ENCODE peak calls at places on chromosomes 2 and 18, in eight cellular contexts. One of them, this sample, is unnamed.

GRCh38 chr2:153476491-153477095 is 2.0 kb downstream of the RPRM start:
- DNase-seq in stimulated activated CD8-positive, alpha-beta memory T cell treated with anti-CD3 and anti-CD28 coated beads, Interleukin-2, amount 100 ng/mL, for 48 hours: no peak
- DNase-seq in A172: no peak
- DNase-seq in renal cortical epithelial cell: no peak
- DNase-seq in activated naive CD4-positive, alpha-beta T cell treated with anti-CD3 and anti-CD28 coated beads, Interleukin-2, amount 10 ng/mL, durations not matched to agents 7 days and 5 days: no peak
- DNase-seq in NCI-H1417 treated with DMSO at 0.1 percent for 48 hours: no peak
- DNase-seq in naive thymus-derived CD8-positive, alpha-beta T cell: no peak
- DNase-seq in fibroblast of gingiva: no peak
- DNase-seq in this sample: no peak

GRCh38 chr18:59704146-59704545 is 6.9 kb upstream of the CCBE1 start:
- DNase-seq in stimulated activated CD8-positive, alpha-beta memory T cell treated with anti-CD3 and anti-CD28 coated beads, Interleukin-2, amount 100 ng/mL, for 48 hours: no peak
- DNase-seq in A172: no peak
- DNase-seq in renal cortical epithelial cell: peak; percentile 54
- DNase-seq in activated naive CD4-positive, alpha-beta T cell treated with anti-CD3 and anti-CD28 coated beads, Interleukin-2, amount 10 ng/mL, durations not matched to agents 7 days and 5 days: no peak
- DNase-seq in NCI-H1417 treated with DMSO at 0.1 percent for 48 hours: no peak
- DNase-seq in naive thymus-derived CD8-positive, alpha-beta T cell: no peak
- DNase-seq in fibroblast of gingiva: no peak
- DNase-seq in this sample: peak; percentile 42

GRCh38 chr2:41568648-41569047 is 479.2 kb upstream of the PKDCC start:
- DNase-seq in stimulated activated CD8-positive, alpha-beta memory T cell treated with anti-CD3 and anti-CD28 coated beads, Interleukin-2, amount 100 ng/mL, for 48 hours: no peak
- DNase-seq in A172: no peak
- DNase-seq in renal cortical epithelial cell: no peak
- DNase-seq in activated naive CD4-positive, alpha-beta T cell treated with anti-CD3 and anti-CD28 coated beads, Interleukin-2, amount 10 ng/mL, durations not matched to agents 7 days and 5 days: no peak
- DNase-seq in NCI-H1417 treated with DMSO at 0.1 percent for 48 hours: no peak
- DNase-seq in naive thymus-derived CD8-positive, alpha-beta T cell: no peak
- DNase-seq in fibroblast of gingiva: no peak
- DNase-seq in this sample: no peak

GRCh38 chr2:144702051-144702450 is 182.1 kb upstream of the ZEB2 start:
- DNase-seq in stimulated activated CD8-positive, alpha-beta memory T cell treated with anti-CD3 and anti-CD28 coated beads, Interleukin-2, amount 100 ng/mL, for 48 hours: no peak
- DNase-seq in A172: no peak
- DNase-seq in renal cortical epithelial cell: no peak
- DNase-seq in activated naive CD4-positive, alpha-beta T cell treated with anti-CD3 and anti-CD28 coated beads, Interleukin-2, amount 10 ng/mL, durations not matched to agents 7 days and 5 days: no peak
- DNase-seq in NCI-H1417 treated with DMSO at 0.1 percent for 48 hours: no peak
- DNase-seq in naive thymus-derived CD8-positive, alpha-beta T cell: no peak
- DNase-seq in fibroblast of gingiva: no peak
- DNase-seq in this sample: no peak

GRCh38 chr2:238601433-238602222 is 174.9 kb downstream of the ASB1 start:
- DNase-seq in stimulated activated CD8-positive, alpha-beta memory T cell treated with anti-CD3 and anti-CD28 coated beads, Interleukin-2, amount 100 ng/mL, for 48 hours: no peak
- DNase-seq in A172: peak; percentile 40
- DNase-seq in renal cortical epithelial cell: peak; percentile 68
- DNase-seq in activated naive CD4-positive, alpha-beta T cell treated with anti-CD3 and anti-CD28 coated beads, Interleukin-2, amount 10 ng/mL, durations not matched to agents 7 days and 5 days: no peak
- DNase-seq in NCI-H1417 treated with DMSO at 0.1 percent for 48 hours: no peak
- DNase-seq in naive thymus-derived CD8-positive, alpha-beta T cell: no peak
- DNase-seq in fibroblast of gingiva: peak; percentile 95
- DNase-seq in this sample: no peak

GRCh38 chr2:49004046-49004626 is 150.2 kb downstream of the FSHR start:
- DNase-seq in stimulated activated CD8-positive, alpha-beta memory T cell treated with anti-CD3 and anti-CD28 coated beads, Interleukin-2, amount 100 ng/mL, for 48 hours: no peak
- DNase-seq in A172: no peak
- DNase-seq in renal cortical epithelial cell: no peak
- DNase-seq in activated naive CD4-positive, alpha-beta T cell treated with anti-CD3 and anti-CD28 coated beads, Interleukin-2, amount 10 ng/mL, durations not matched to agents 7 days and 5 days: no peak
- DNase-seq in NCI-H1417 treated with DMSO at 0.1 percent for 48 hours: no peak
- DNase-seq in naive thymus-derived CD8-positive, alpha-beta T cell: no peak
- DNase-seq in fibroblast of gingiva: no peak
- DNase-seq in this sample: no peak

GRCh38 chr2:20378891-20379519 is 28.4 kb upstream of the PUM2 start:
- DNase-seq in stimulated activated CD8-positive, alpha-beta memory T cell treated with anti-CD3 and anti-CD28 coated beads, Interleukin-2, amount 100 ng/mL, for 48 hours: no peak
- DNase-seq in A172: peak; percentile 70
- DNase-seq in renal cortical epithelial cell: peak; percentile 75
- DNase-seq in activated naive CD4-positive, alpha-beta T cell treated with anti-CD3 and anti-CD28 coated beads, Interleukin-2, amount 10 ng/mL, durations not matched to agents 7 days and 5 days: no peak
- DNase-seq in NCI-H1417 treated with DMSO at 0.1 percent for 48 hours: no peak
- DNase-seq in naive thymus-derived CD8-positive, alpha-beta T cell: no peak
- DNase-seq in fibroblast of gingiva: peak; percentile 74
- DNase-seq in this sample: peak; percentile 75

GRCh38 chr2:20446280-20446916 is 476 bp upstream of the RHOB start:
- DNase-seq in stimulated activated CD8-positive, alpha-beta memory T cell treated with anti-CD3 and anti-CD28 coated beads, Interleukin-2, amount 100 ng/mL, for 48 hours: no peak
- DNase-seq in A172: no peak
- DNase-seq in renal cortical epithelial cell: no peak
- DNase-seq in activated naive CD4-positive, alpha-beta T cell treated with anti-CD3 and anti-CD28 coated beads, Interleukin-2, amount 10 ng/mL, durations not matched to agents 7 days and 5 days: no peak
- DNase-seq in NCI-H1417 treated with DMSO at 0.1 percent for 48 hours: no peak
- DNase-seq in naive thymus-derived CD8-positive, alpha-beta T cell: peak; percentile 11
- DNase-seq in fibroblast of gingiva: no peak
- DNase-seq in this sample: peak; percentile 19

GRCh38 chr18:48887905-48888531 is 62.7 kb downstream of the SMAD7 start:
- DNase-seq in stimulated activated CD8-positive, alpha-beta memory T cell treated with anti-CD3 and anti-CD28 coated beads, Interleukin-2, amount 100 ng/mL, for 48 hours: no peak
- DNase-seq in A172: no peak
- DNase-seq in renal cortical epithelial cell: no peak
- DNase-seq in activated naive CD4-positive, alpha-beta T cell treated with anti-CD3 and anti-CD28 coated beads, Interleukin-2, amount 10 ng/mL, durations not matched to agents 7 days and 5 days: no peak
- DNase-seq in NCI-H1417 treated with DMSO at 0.1 percent for 48 hours: no peak
- DNase-seq in naive thymus-derived CD8-positive, alpha-beta T cell: no peak
- DNase-seq in fibroblast of gingiva: no peak
- DNase-seq in this sample: no peak

GRCh38 chr2:26925100-26925791 is 45.2 kb upstream of the MAPRE3 start:
- DNase-seq in stimulated activated CD8-positive, alpha-beta memory T cell treated with anti-CD3 and anti-CD28 coated beads, Interleukin-2, amount 100 ng/mL, for 48 hours: no peak
- DNase-seq in A172: no peak
- DNase-seq in renal cortical epithelial cell: no peak
- DNase-seq in activated naive CD4-positive, alpha-beta T cell treated with anti-CD3 and anti-CD28 coated beads, Interleukin-2, amount 10 ng/mL, durations not matched to agents 7 days and 5 days: no peak
- DNase-seq in NCI-H1417 treated with DMSO at 0.1 percent for 48 hours: no peak
- DNase-seq in naive thymus-derived CD8-positive, alpha-beta T cell: no peak
- DNase-seq in fibroblast of gingiva: no peak
- DNase-seq in this sample: no peak

GRCh38 chr2:239688098-239688497 is 287.3 kb upstream of the HDAC4 start:
- DNase-seq in stimulated activated CD8-positive, alpha-beta memory T cell treated with anti-CD3 and anti-CD28 coated beads, Interleukin-2, amount 100 ng/mL, for 48 hours: no peak
- DNase-seq in A172: no peak
- DNase-seq in renal cortical epithelial cell: no peak
- DNase-seq in activated naive CD4-positive, alpha-beta T cell treated with anti-CD3 and anti-CD28 coated beads, Interleukin-2, amount 10 ng/mL, durations not matched to agents 7 days and 5 days: no peak
- DNase-seq in NCI-H1417 treated with DMSO at 0.1 percent for 48 hours: no peak
- DNase-seq in naive thymus-derived CD8-positive, alpha-beta T cell: no peak
- DNase-seq in fibroblast of gingiva: no peak
- DNase-seq in this sample: peak; percentile 17

GRCh38 chr2:44268259-44268649 is 7.0 kb upstream of the SLC3A1 start:
- DNase-seq in stimulated activated CD8-positive, alpha-beta memory T cell treated with anti-CD3 and anti-CD28 coated beads, Interleukin-2, amount 100 ng/mL, for 48 hours: no peak
- DNase-seq in A172: peak; percentile 70
- DNase-seq in renal cortical epithelial cell: peak; percentile 94
- DNase-seq in activated naive CD4-positive, alpha-beta T cell treated with anti-CD3 and anti-CD28 coated beads, Interleukin-2, amount 10 ng/mL, durations not matched to agents 7 days and 5 days: no peak
- DNase-seq in NCI-H1417 treated with DMSO at 0.1 percent for 48 hours: no peak
- DNase-seq in naive thymus-derived CD8-positive, alpha-beta T cell: no peak
- DNase-seq in fibroblast of gingiva: peak; percentile 67
- DNase-seq in this sample: peak; percentile 86

GRCh38 chr2:46460991-46461715 is 18.2 kb upstream of the TMEM247 start:
- DNase-seq in stimulated activated CD8-positive, alpha-beta memory T cell treated with anti-CD3 and anti-CD28 coated beads, Interleukin-2, amount 100 ng/mL, for 48 hours: peak; percentile 58
- DNase-seq in A172: peak; percentile 43
- DNase-seq in renal cortical epithelial cell: peak; percentile 35
- DNase-seq in activated naive CD4-positive, alpha-beta T cell treated with anti-CD3 and anti-CD28 coated beads, Interleukin-2, amount 10 ng/mL, durations not matched to agents 7 days and 5 days: peak; percentile 81
- DNase-seq in NCI-H1417 treated with DMSO at 0.1 percent for 48 hours: peak; percentile 24
- DNase-seq in naive thymus-derived CD8-positive, alpha-beta T cell: peak; percentile 83
- DNase-seq in fibroblast of gingiva: peak; percentile 45
- DNase-seq in this sample: peak; percentile 69

GRCh38 chr2:46876741-46877384 is 38.7 kb downstream of the MCFD2 start:
- DNase-seq in stimulated activated CD8-positive, alpha-beta memory T cell treated with anti-CD3 and anti-CD28 coated beads, Interleukin-2, amount 100 ng/mL, for 48 hours: no peak
- DNase-seq in A172: peak; percentile 94
- DNase-seq in renal cortical epithelial cell: peak; percentile 82
- DNase-seq in activated naive CD4-positive, alpha-beta T cell treated with anti-CD3 and anti-CD28 coated beads, Interleukin-2, amount 10 ng/mL, durations not matched to agents 7 days and 5 days: no peak
- DNase-seq in NCI-H1417 treated with DMSO at 0.1 percent for 48 hours: no peak
- DNase-seq in naive thymus-derived CD8-positive, alpha-beta T cell: peak; percentile 3
- DNase-seq in fibroblast of gingiva: peak; percentile 67
- DNase-seq in this sample: peak; percentile 81

GRCh38 chr2:129301431-129301913 is 678.0 kb upstream of the RAB6C start:
- DNase-seq in stimulated activated CD8-positive, alpha-beta memory T cell treated with anti-CD3 and anti-CD28 coated beads, Interleukin-2, amount 100 ng/mL, for 48 hours: no peak
- DNase-seq in A172: no peak
- DNase-seq in renal cortical epithelial cell: no peak
- DNase-seq in activated naive CD4-positive, alpha-beta T cell treated with anti-CD3 and anti-CD28 coated beads, Interleukin-2, amount 10 ng/mL, durations not matched to agents 7 days and 5 days: no peak
- DNase-seq in NCI-H1417 treated with DMSO at 0.1 percent for 48 hours: no peak
- DNase-seq in naive thymus-derived CD8-positive, alpha-beta T cell: no peak
- DNase-seq in fibroblast of gingiva: no peak
- DNase-seq in this sample: peak; percentile 1

GRCh38 chr18:11994346-11994707 is 13.0 kb downstream of the IMPA2 start:
- DNase-seq in stimulated activated CD8-positive, alpha-beta memory T cell treated with anti-CD3 and anti-CD28 coated beads, Interleukin-2, amount 100 ng/mL, for 48 hours: no peak
- DNase-seq in A172: peak; percentile 18
- DNase-seq in renal cortical epithelial cell: peak; percentile 84
- DNase-seq in activated naive CD4-positive, alpha-beta T cell treated with anti-CD3 and anti-CD28 coated beads, Interleukin-2, amount 10 ng/mL, durations not matched to agents 7 days and 5 days: no peak
- DNase-seq in NCI-H1417 treated with DMSO at 0.1 percent for 48 hours: no peak
- DNase-seq in naive thymus-derived CD8-positive, alpha-beta T cell: no peak
- DNase-seq in fibroblast of gingiva: peak; percentile 90
- DNase-seq in this sample: peak; percentile 74

GRCh38 chr2:223042704-223043118 is 9.3 kb upstream of the KCNE4 start:
- DNase-seq in stimulated activated CD8-positive, alpha-beta memory T cell treated with anti-CD3 and anti-CD28 coated beads, Interleukin-2, amount 100 ng/mL, for 48 hours: no peak
- DNase-seq in A172: no peak
- DNase-seq in renal cortical epithelial cell: peak; percentile 81
- DNase-seq in activated naive CD4-positive, alpha-beta T cell treated with anti-CD3 and anti-CD28 coated beads, Interleukin-2, amount 10 ng/mL, durations not matched to agents 7 days and 5 days: no peak
- DNase-seq in NCI-H1417 treated with DMSO at 0.1 percent for 48 hours: no peak
- DNase-seq in naive thymus-derived CD8-positive, alpha-beta T cell: no peak
- DNase-seq in fibroblast of gingiva: peak; percentile 10
- DNase-seq in this sample: peak; percentile 98

GRCh38 chr18:379665-380356 is 112.0 kb upstream of the THOC1 start:
- DNase-seq in stimulated activated CD8-positive, alpha-beta memory T cell treated with anti-CD3 and anti-CD28 coated beads, Interleukin-2, amount 100 ng/mL, for 48 hours: no peak
- DNase-seq in A172: no peak
- DNase-seq in renal cortical epithelial cell: no peak
- DNase-seq in activated naive CD4-positive, alpha-beta T cell treated with anti-CD3 and anti-CD28 coated beads, Interleukin-2, amount 10 ng/mL, durations not matched to agents 7 days and 5 days: no peak
- DNase-seq in NCI-H1417 treated with DMSO at 0.1 percent for 48 hours: no peak
- DNase-seq in naive thymus-derived CD8-positive, alpha-beta T cell: no peak
- DNase-seq in fibroblast of gingiva: no peak
- DNase-seq in this sample: no peak

GRCh38 chr2:128372621-128373341 is 54.1 kb upstream of the HS6ST1 start:
- DNase-seq in stimulated activated CD8-positive, alpha-beta memory T cell treated with anti-CD3 and anti-CD28 coated beads, Interleukin-2, amount 100 ng/mL, for 48 hours: peak; percentile 6
- DNase-seq in A172: no peak
- DNase-seq in renal cortical epithelial cell: no peak
- DNase-seq in activated naive CD4-positive, alpha-beta T cell treated with anti-CD3 and anti-CD28 coated beads, Interleukin-2, amount 10 ng/mL, durations not matched to agents 7 days and 5 days: no peak
- DNase-seq in NCI-H1417 treated with DMSO at 0.1 percent for 48 hours: no peak
- DNase-seq in naive thymus-derived CD8-positive, alpha-beta T cell: peak; percentile 45
- DNase-seq in fibroblast of gingiva: no peak
- DNase-seq in this sample: no peak

GRCh38 chr2:94999431-94999883 is 26.1 kb upstream of the MAL start:
- DNase-seq in stimulated activated CD8-positive, alpha-beta memory T cell treated with anti-CD3 and anti-CD28 coated beads, Interleukin-2, amount 100 ng/mL, for 48 hours: no peak
- DNase-seq in A172: no peak
- DNase-seq in renal cortical epithelial cell: no peak
- DNase-seq in activated naive CD4-positive, alpha-beta T cell treated with anti-CD3 and anti-CD28 coated beads, Interleukin-2, amount 10 ng/mL, durations not matched to agents 7 days and 5 days: no peak
- DNase-seq in NCI-H1417 treated with DMSO at 0.1 percent for 48 hours: no peak
- DNase-seq in naive thymus-derived CD8-positive, alpha-beta T cell: no peak
- DNase-seq in fibroblast of gingiva: no peak
- DNase-seq in this sample: no peak

GRCh38 chr2:173264603-173265366 is 89.9 kb upstream of the CDCA7 start:
- DNase-seq in stimulated activated CD8-positive, alpha-beta memory T cell treated with anti-CD3 and anti-CD28 coated beads, Interleukin-2, amount 100 ng/mL, for 48 hours: no peak
- DNase-seq in A172: no peak
- DNase-seq in renal cortical epithelial cell: no peak
- DNase-seq in activated naive CD4-positive, alpha-beta T cell treated with anti-CD3 and anti-CD28 coated beads, Interleukin-2, amount 10 ng/mL, durations not matched to agents 7 days and 5 days: peak; percentile 54
- DNase-seq in NCI-H1417 treated with DMSO at 0.1 percent for 48 hours: no peak
- DNase-seq in naive thymus-derived CD8-positive, alpha-beta T cell: peak; percentile 27
- DNase-seq in fibroblast of gingiva: no peak
- DNase-seq in this sample: no peak

GRCh38 chr2:39114771-39115170 is 6.1 kb downstream of the SOS1 start:
- DNase-seq in stimulated activated CD8-positive, alpha-beta memory T cell treated with anti-CD3 and anti-CD28 coated beads, Interleukin-2, amount 100 ng/mL, for 48 hours: no peak
- DNase-seq in A172: no peak
- DNase-seq in renal cortical epithelial cell: no peak
- DNase-seq in activated naive CD4-positive, alpha-beta T cell treated with anti-CD3 and anti-CD28 coated beads, Interleukin-2, amount 10 ng/mL, durations not matched to agents 7 days and 5 days: no peak
- DNase-seq in NCI-H1417 treated with DMSO at 0.1 percent for 48 hours: no peak
- DNase-seq in naive thymus-derived CD8-positive, alpha-beta T cell: no peak
- DNase-seq in fibroblast of gingiva: no peak
- DNase-seq in this sample: peak; percentile 15

GRCh38 chr2:117607202-117607601 is 207.3 kb upstream of the DDX18 start:
- DNase-seq in stimulated activated CD8-positive, alpha-beta memory T cell treated with anti-CD3 and anti-CD28 coated beads, Interleukin-2, amount 100 ng/mL, for 48 hours: no peak
- DNase-seq in A172: no peak
- DNase-seq in renal cortical epithelial cell: no peak
- DNase-seq in activated naive CD4-positive, alpha-beta T cell treated with anti-CD3 and anti-CD28 coated beads, Interleukin-2, amount 10 ng/mL, durations not matched to agents 7 days and 5 days: no peak
- DNase-seq in NCI-H1417 treated with DMSO at 0.1 percent for 48 hours: no peak
- DNase-seq in naive thymus-derived CD8-positive, alpha-beta T cell: no peak
- DNase-seq in fibroblast of gingiva: no peak
- DNase-seq in this sample: no peak

GRCh38 chr18:76791642-76792041 is 30.7 kb upstream of the ZNF236 start:
- DNase-seq in stimulated activated CD8-positive, alpha-beta memory T cell treated with anti-CD3 and anti-CD28 coated beads, Interleukin-2, amount 100 ng/mL, for 48 hours: no peak
- DNase-seq in A172: no peak
- DNase-seq in renal cortical epithelial cell: no peak
- DNase-seq in activated naive CD4-positive, alpha-beta T cell treated with anti-CD3 and anti-CD28 coated beads, Interleukin-2, amount 10 ng/mL, durations not matched to agents 7 days and 5 days: no peak
- DNase-seq in NCI-H1417 treated with DMSO at 0.1 percent for 48 hours: no peak
- DNase-seq in naive thymus-derived CD8-positive, alpha-beta T cell: no peak
- DNase-seq in fibroblast of gingiva: no peak
- DNase-seq in this sample: no peak

GRCh38 chr2:196927318-196928225 is 1.1 kb upstream of the PGAP1 start:
- DNase-seq in stimulated activated CD8-positive, alpha-beta memory T cell treated with anti-CD3 and anti-CD28 coated beads, Interleukin-2, amount 100 ng/mL, for 48 hours: peak; percentile 19
- DNase-seq in A172: peak; percentile 50
- DNase-seq in renal cortical epithelial cell: peak; percentile 81
- DNase-seq in activated naive CD4-positive, alpha-beta T cell treated with anti-CD3 and anti-CD28 coated beads, Interleukin-2, amount 10 ng/mL, durations not matched to agents 7 days and 5 days: peak; percentile 77
- DNase-seq in NCI-H1417 treated with DMSO at 0.1 percent for 48 hours: no peak
- DNase-seq in naive thymus-derived CD8-positive, alpha-beta T cell: peak; percentile 35
- DNase-seq in fibroblast of gingiva: peak; percentile 70
- DNase-seq in this sample: peak; percentile 73

GRCh38 chr18:68874361-68874760 is 76.5 kb downstream of the CCDC102B start:
- DNase-seq in stimulated activated CD8-positive, alpha-beta memory T cell treated with anti-CD3 and anti-CD28 coated beads, Interleukin-2, amount 100 ng/mL, for 48 hours: no peak
- DNase-seq in A172: no peak
- DNase-seq in renal cortical epithelial cell: no peak
- DNase-seq in activated naive CD4-positive, alpha-beta T cell treated with anti-CD3 and anti-CD28 coated beads, Interleukin-2, amount 10 ng/mL, durations not matched to agents 7 days and 5 days: no peak
- DNase-seq in NCI-H1417 treated with DMSO at 0.1 percent for 48 hours: no peak
- DNase-seq in naive thymus-derived CD8-positive, alpha-beta T cell: no peak
- DNase-seq in fibroblast of gingiva: peak; percentile 6
- DNase-seq in this sample: no peak

GRCh38 chr2:7490672-7491071 is 573.5 kb downstream of the RNF144A start:
- DNase-seq in stimulated activated CD8-positive, alpha-beta memory T cell treated with anti-CD3 and anti-CD28 coated beads, Interleukin-2, amount 100 ng/mL, for 48 hours: no peak
- DNase-seq in A172: no peak
- DNase-seq in renal cortical epithelial cell: no peak
- DNase-seq in activated naive CD4-positive, alpha-beta T cell treated with anti-CD3 and anti-CD28 coated beads, Interleukin-2, amount 10 ng/mL, durations not matched to agents 7 days and 5 days: no peak
- DNase-seq in NCI-H1417 treated with DMSO at 0.1 percent for 48 hours: no peak
- DNase-seq in naive thymus-derived CD8-positive, alpha-beta T cell: no peak
- DNase-seq in fibroblast of gingiva: no peak
- DNase-seq in this sample: no peak

GRCh38 chr2:150548527-150548926 is 61.1 kb upstream of the RND3 start:
- DNase-seq in stimulated activated CD8-positive, alpha-beta memory T cell treated with anti-CD3 and anti-CD28 coated beads, Interleukin-2, amount 100 ng/mL, for 48 hours: no peak
- DNase-seq in A172: no peak
- DNase-seq in renal cortical epithelial cell: peak; percentile 47
- DNase-seq in activated naive CD4-positive, alpha-beta T cell treated with anti-CD3 and anti-CD28 coated beads, Interleukin-2, amount 10 ng/mL, durations not matched to agents 7 days and 5 days: no peak
- DNase-seq in NCI-H1417 treated with DMSO at 0.1 percent for 48 hours: no peak
- DNase-seq in naive thymus-derived CD8-positive, alpha-beta T cell: no peak
- DNase-seq in fibroblast of gingiva: peak; percentile 82
- DNase-seq in this sample: peak; percentile 35